ENCODE peak calls at places on chromosome 9, in five cellular contexts. L is stimulated activated CD8-positive, alpha-beta memory T cell treated with anti-CD3 and anti-CD28 coated beads, Interleukin-15, amount 100 ng/mL, for 1 hour; A is germinal center; U is HFF-Myc; S is occipital lobe. Z is an unnamed sample.

GRCh38 chr9:86687788-86688187 is 259.5 kb downstream of the GAS1 start:
- DNase-seq in L (no peak), A (no peak), U (no peak), S (no peak), Z (no peak)

GRCh38 chr9:6215562-6215961 is at the start of gene IL33:
- DNase-seq in L (no peak), A (no peak), U (no peak), S (no peak), Z (no peak)

GRCh38 chr9:127838375-127839078 is 15.9 kb downstream of the ENG start:
- DNase-seq in L (no peak), A (no peak), U (peak; percentile 36), S (no peak), Z (peak; percentile 78)

GRCh38 chr9:7454490-7455110 is 345.0 kb downstream of the DMAC1 start:
- DNase-seq in L (no peak), A (no peak), U (no peak), S (peak; percentile 7), Z (no peak)

GRCh38 chr9:128626181-128626580 is 30.5 kb downstream of the DYNC2I2 start:
- DNase-seq in L (no peak), A (no peak), U (no peak), S (no peak), Z (no peak)

GRCh38 chr9:127980056-127980705 is 608 bp downstream of the EEIG1 start:
- DNase-seq in L (no peak), A (no peak), U (no peak), S (no peak), Z (no peak)

GRCh38 chr9:96360976-96361375 is 22.5 kb downstream of the SLC35D2 start:
- DNase-seq in L (no peak), A (no peak), U (no peak), S (no peak), Z (no peak)

GRCh38 chr9:93090091-93090655 is 5.8 kb upstream of the CARD19 start:
- DNase-seq in L (no peak), A (no peak), U (no peak), S (no peak), Z (no peak)

GRCh38 chr9:35593581-35593980 is 11.5 kb upstream of the TESK1 start:
- DNase-seq in L (no peak), A (no peak), U (no peak), S (no peak), Z (no peak)

GRCh38 chr9:87556039-87556438 is 58.4 kb downstream of the DAPK1 start:
- DNase-seq in L (no peak), A (no peak), U (no peak), S (no peak), Z (no peak)

Z was measured in brain pericyte.